ENCODE peak calls at places on chromosome 7, in nine cellular contexts. F is right atrium auricular region, N is cardiac muscle cell, L is left ventricle myocardium inferior, T is foreskin fibroblast, I is H9, Q is lower leg skin, M is fibroblast of lung, H is stomach. A is an unnamed sample.

GRCh38 chr7:42869131-42870020 is 42.5 kb downstream of the C7orf25 start:
- DNase-seq in F (no peak), N (no peak), L (no peak), T (peak), I (no peak), Q (no peak), M (no peak), H (no peak), A (no peak)

GRCh38 chr7:12670071-12670729 is 17.2 kb upstream of the ARL4A start:
- DNase-seq in F (no peak), N (no peak), L (no peak), T (peak), I (no peak), Q (no peak), M (peak), H (peak), A (no peak)

GRCh38 chr7:108456845-108457540 is 757 bp upstream of the NRCAM start:
- DNase-seq in F (no peak), N (no peak), L (no peak), T (no peak), I (no peak), Q (no peak), M (no peak), H (no peak), A (no peak)

GRCh38 chr7:134515569-134516468 is 11.5 kb upstream of the AKR1B10 start:
- DNase-seq in F (no peak), N (no peak), L (no peak), T (peak), I (no peak), Q (no peak), M (peak), H (no peak), A (no peak)

GRCh38 chr7:51785171-51785570 is 468.6 kb upstream of the COBL start:
- DNase-seq in F (no peak), N (no peak), L (no peak), T (no peak), I (no peak), Q (no peak), M (no peak), H (no peak), A (no peak)

GRCh38 chr7:33050425-33051318 is 11.9 kb downstream of the NT5C3A start:
- DNase-seq in F (no peak), N (peak), L (no peak), T (no peak), I (no peak), Q (no peak), M (peak), H (no peak), A (no peak)

GRCh38 chr7:12199363-12199762 is 11.7 kb upstream of the TMEM106B start:
- DNase-seq in F (no peak), N (peak), L (no peak), T (no peak), I (no peak), Q (no peak), M (no peak), H (no peak), A (no peak)

GRCh38 chr7:88480901-88481300 is 174.2 kb upstream of the STEAP4 start:
- DNase-seq in F (no peak), N (no peak), L (no peak), T (no peak), I (no peak), Q (no peak), M (no peak), H (no peak), A (no peak)

GRCh38 chr7:52447781-52448180 is 587.7 kb upstream of the POM121L12 start:
- DNase-seq in F (no peak), N (no peak), L (no peak), T (no peak), I (no peak), Q (no peak), M (no peak), H (no peak), A (no peak)

GRCh38 chr7:94276797-94277196 is 117.9 kb upstream of the COL1A2 start:
- DNase-seq in F (no peak), N (peak), L (no peak), T (no peak), I (no peak), Q (no peak), M (peak), H (no peak), A (no peak)

GRCh38 chr7:96248405-96248804 is 73.5 kb downstream of the SLC25A13 start:
- DNase-seq in F (no peak), N (no peak), L (no peak), T (no peak), I (no peak), Q (no peak), M (no peak), H (no peak), A (no peak)

GRCh38 chr7:106017657-106018056 is 54.6 kb downstream of the CDHR3 start:
- DNase-seq in F (no peak), N (no peak), L (no peak), T (no peak), I (no peak), Q (no peak), M (no peak), H (no peak), A (no peak)

GRCh38 chr7:74083117-74083876 is at the start of gene LIMK1:
- DNase-seq in F (no peak), N (peak), L (peak), T (peak), I (peak), Q (peak), M (peak), H (peak), A (peak)

GRCh38 chr7:127995157-127995865 is 35.9 kb downstream of the LRRC4 start:
- DNase-seq in F (no peak), N (no peak), L (no peak), T (peak), I (no peak), Q (peak), M (peak), H (no peak), A (no peak)

GRCh38 chr7:132882714-132883428 is 199.0 kb downstream of the CHCHD3 start:
- DNase-seq in F (no peak), N (no peak), L (no peak), T (no peak), I (no peak), Q (no peak), M (no peak), H (no peak), A (no peak)

GRCh38 chr7:112067205-112067604 is 139.0 kb downstream of the DOCK4 start:
- DNase-seq in F (no peak), N (no peak), L (no peak), T (no peak), I (no peak), Q (no peak), M (no peak), H (no peak), A (no peak)

GRCh38 chr7:115183431-115184057 is 261.6 kb downstream of the MDFIC start:
- DNase-seq in F (no peak), N (no peak), L (no peak), T (no peak), I (no peak), Q (no peak), M (no peak), H (no peak), A (no peak)

GRCh38 chr7:116265881-116266280 is 55.5 kb downstream of the TES start:
- DNase-seq in F (no peak), N (no peak), L (no peak), T (no peak), I (no peak), Q (no peak), M (peak), H (no peak), A (no peak)

GRCh38 chr7:125423444-125424155 is 494.0 kb upstream of the POT1 start:
- DNase-seq in F (no peak), N (no peak), L (no peak), T (no peak), I (no peak), Q (no peak), M (peak), H (no peak), A (no peak)

GRCh38 chr7:28408974-28409715 is 3.2 kb upstream of the CREB5 start:
- DNase-seq in F (peak), N (peak), L (peak), T (peak), I (peak), Q (peak), M (peak), H (peak), A (peak)

GRCh38 chr7:80890391-80890790 is 28.5 kb downstream of the SEMA3C start:
- DNase-seq in F (no peak), N (no peak), L (no peak), T (no peak), I (no peak), Q (no peak), M (peak), H (no peak), A (no peak)

GRCh38 chr7:131170440-131171105 is 157.1 kb upstream of the MKLN1 start:
- DNase-seq in F (no peak), N (peak), L (no peak), T (no peak), I (no peak), Q (no peak), M (no peak), H (no peak), A (no peak)

GRCh38 chr7:54701982-54702381 is 57.0 kb downstream of the SEC61G start:
- DNase-seq in F (no peak), N (no peak), L (no peak), T (no peak), I (peak), Q (no peak), M (no peak), H (no peak), A (no peak)

GRCh38 chr7:93364806-93365205 is 132.6 kb downstream of the VPS50 start:
- DNase-seq in F (no peak), N (no peak), L (no peak), T (no peak), I (no peak), Q (no peak), M (no peak), H (no peak), A (no peak)

GRCh38 chr7:96728139-96728538 is 18.5 kb upstream of the SEM1 start:
- DNase-seq in F (no peak), N (no peak), L (no peak), T (no peak), I (no peak), Q (no peak), M (no peak), H (no peak), A (no peak)

GRCh38 chr7:81957517-81957916 is 187.7 kb upstream of the HGF start:
- DNase-seq in F (no peak), N (peak), L (no peak), T (no peak), I (no peak), Q (no peak), M (no peak), H (no peak), A (no peak)

GRCh38 chr7:81960026-81960425 is 190.2 kb upstream of the HGF start:
- DNase-seq in F (no peak), N (no peak), L (no peak), T (no peak), I (no peak), Q (no peak), M (no peak), H (no peak), A (no peak)

DNA sequence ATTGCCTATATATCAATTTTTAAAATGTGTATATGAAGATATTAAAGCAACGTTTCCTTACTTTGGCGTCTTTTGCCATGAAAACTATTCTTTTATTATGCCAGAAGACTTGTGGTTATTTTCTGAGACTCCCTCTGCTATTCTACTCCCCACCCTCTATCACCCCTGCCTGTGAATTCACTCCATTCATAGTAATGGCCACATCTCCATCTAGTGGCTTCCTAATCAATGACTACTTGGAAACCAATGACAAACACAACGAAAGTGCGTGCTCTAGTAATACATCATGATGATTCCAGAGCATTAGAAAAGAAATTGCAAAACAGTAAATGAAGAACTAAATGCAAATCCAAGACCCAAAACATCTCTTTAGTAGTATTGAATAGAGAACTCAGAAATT is 186.7 kb upstream of the HGF start:
- DNase-seq in F (no peak), N (peak), L (no peak), T (peak), I (no peak), Q (no peak), M (peak), H (no peak), A (no peak)
- TF ChIP-seq CTCF in F (peak), N (peak), L (peak), T (peak), I (peak), Q (no peak), M (peak), H (peak), A (peak)

GRCh38 chr7:157713591-157713990 is 376.8 kb downstream of the DNAJB6 start:
- DNase-seq in F (no peak), N (no peak), L (no peak), T (no peak), I (peak), Q (peak), M (no peak), H (no peak), A (no peak)
- TF ChIP-seq CTCF in F (no peak), N (no peak), L (no peak), T (no peak), I (no peak), Q (no peak), M (no peak), H (no peak), A (no peak)

GRCh38 chr7:130084037-130084875 is 13.9 kb downstream of the KLHDC10 start:
- DNase-seq in F (no peak), N (no peak), L (no peak), T (no peak), I (no peak), Q (no peak), M (no peak), H (no peak), A (no peak)
- TF ChIP-seq CTCF in F (peak), N (peak), L (peak), T (peak), I (peak), Q (no peak), M (peak), H (peak), A (peak)

GRCh38 chr7:149870701-149871483 is 2.9 kb upstream of the ATP6V0E2 start:
- DNase-seq in F (no peak), N (no peak), L (no peak), T (no peak), I (peak), Q (peak), M (no peak), H (no peak), A (no peak)

GRCh38 chr7:149871576-149871975 is 2.2 kb upstream of the ATP6V0E2 start:
- DNase-seq in F (no peak), N (no peak), L (no peak), T (no peak), I (peak), Q (peak), M (no peak), H (no peak), A (no peak)

GRCh38 chr7:149873968-149874643 is at the start of gene ATP6V0E2:
- DNase-seq in F (no peak), N (no peak), L (no peak), T (no peak), I (no peak), Q (no peak), M (no peak), H (no peak), A (no peak)

GRCh38 chr7:149873074-149873967 is 448 bp upstream of the ATP6V0E2 start:
- DNase-seq in F (peak), N (peak), L (peak), T (peak), I (peak), Q (peak), M (peak), H (peak), A (peak)

DNA sequence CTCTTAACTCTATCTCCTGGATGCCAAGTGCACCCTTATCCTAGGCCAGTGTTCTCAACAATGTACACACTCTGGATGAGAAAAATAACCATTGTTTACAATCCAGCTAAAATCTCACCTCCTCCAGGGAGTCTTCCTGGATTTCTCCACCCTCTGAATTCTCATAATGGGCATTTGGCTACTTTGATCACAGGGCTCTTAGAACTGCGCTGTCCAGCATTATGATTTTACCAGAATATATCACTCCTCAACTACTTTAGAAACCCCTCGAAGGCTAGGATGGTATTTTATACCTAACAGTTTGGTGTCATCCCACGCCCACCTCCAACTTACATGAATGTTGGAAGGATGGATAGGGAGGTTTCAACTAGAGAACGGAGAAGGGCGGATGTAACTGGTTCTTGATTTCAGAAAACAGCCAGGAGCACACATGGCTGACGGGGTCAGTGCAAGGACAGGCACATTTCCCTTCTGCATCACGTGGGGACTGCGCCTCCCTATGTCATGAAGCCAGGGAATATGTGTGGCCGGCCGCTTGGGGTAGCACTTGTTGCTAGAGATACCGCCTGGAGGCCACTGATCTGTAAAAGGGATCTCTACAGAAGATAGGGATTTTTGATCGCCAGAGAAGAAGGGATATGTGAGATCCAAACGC is 1.2 kb upstream of the ATP6V0E2 start:
- DNase-seq in F (peak), N (peak), L (peak), T (peak), I (peak), Q (peak), M (peak), H (peak), A (no peak)
- TF ChIP-seq CTCF in F (no peak), N (no peak), L (peak), T (peak), I (peak), Q (no peak), M (peak), H (no peak), A (peak)

DNA sequence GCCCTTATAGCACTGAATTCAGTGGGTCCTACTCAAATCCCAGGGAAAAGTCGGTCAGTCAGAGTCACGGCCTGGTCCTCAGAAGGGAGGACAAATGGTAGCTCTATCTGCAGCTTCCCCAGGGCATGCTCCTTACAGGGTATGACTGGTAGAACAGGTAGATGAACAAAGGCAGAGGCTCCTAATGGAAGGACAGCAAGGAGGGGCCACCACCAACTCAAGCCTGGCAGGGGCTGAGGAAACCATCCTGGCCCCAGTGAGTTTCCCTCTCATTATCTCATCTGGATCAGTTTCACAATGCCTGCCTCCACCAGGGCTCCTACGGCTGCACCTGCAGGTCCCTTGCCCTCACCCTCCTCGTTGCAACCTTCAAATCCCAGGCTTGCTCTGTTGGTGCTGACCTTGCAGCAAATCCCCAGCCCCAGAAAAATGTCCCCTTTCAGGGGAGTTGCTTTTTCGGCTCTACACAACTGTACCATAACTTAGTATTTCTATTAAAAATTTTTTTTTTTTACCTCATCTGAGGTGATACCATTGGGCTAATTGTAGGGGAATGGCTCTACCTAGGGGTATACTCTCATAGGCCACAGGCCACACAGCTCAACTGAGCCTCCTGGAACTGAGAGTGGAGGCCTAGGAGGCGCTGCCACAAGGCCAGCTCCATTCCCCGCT is 2.4 kb upstream of the MYO1G start:
- DNase-seq in F (no peak), N (no peak), L (no peak), T (no peak), I (no peak), Q (no peak), M (no peak), H (no peak), A (no peak)
- TF ChIP-seq CTCF in F (no peak), N (no peak), L (no peak), T (no peak), I (peak), Q (no peak), M (no peak), H (no peak), A (no peak)

DNA sequence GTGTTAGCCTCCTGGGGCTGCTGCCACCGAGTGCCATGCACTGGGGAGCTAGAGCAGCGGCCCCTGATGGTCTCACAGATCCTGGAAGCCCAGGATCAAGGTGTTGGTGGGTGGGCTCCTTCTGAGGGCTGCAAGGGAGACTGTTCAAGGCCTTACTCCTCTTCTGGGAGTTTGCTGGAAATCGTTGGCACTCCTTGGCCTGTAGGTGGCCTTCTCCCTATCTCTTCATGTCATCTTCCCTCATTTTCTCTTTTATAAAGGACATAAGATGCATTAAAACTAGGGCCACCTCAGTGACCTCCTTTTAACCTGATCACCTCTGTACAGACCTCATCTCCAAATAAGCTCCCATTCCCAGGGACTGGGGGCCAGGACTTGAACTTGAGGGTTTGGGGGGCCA is 27.0 kb upstream of the ZNF862 start:
- DNase-seq in F (no peak), N (no peak), L (no peak), T (peak), I (no peak), Q (no peak), M (peak), H (no peak), A (no peak)
- TF ChIP-seq CTCF in F (no peak), N (peak), L (no peak), T (peak), I (peak), Q (no peak), M (peak), H (no peak), A (peak)

DNA sequence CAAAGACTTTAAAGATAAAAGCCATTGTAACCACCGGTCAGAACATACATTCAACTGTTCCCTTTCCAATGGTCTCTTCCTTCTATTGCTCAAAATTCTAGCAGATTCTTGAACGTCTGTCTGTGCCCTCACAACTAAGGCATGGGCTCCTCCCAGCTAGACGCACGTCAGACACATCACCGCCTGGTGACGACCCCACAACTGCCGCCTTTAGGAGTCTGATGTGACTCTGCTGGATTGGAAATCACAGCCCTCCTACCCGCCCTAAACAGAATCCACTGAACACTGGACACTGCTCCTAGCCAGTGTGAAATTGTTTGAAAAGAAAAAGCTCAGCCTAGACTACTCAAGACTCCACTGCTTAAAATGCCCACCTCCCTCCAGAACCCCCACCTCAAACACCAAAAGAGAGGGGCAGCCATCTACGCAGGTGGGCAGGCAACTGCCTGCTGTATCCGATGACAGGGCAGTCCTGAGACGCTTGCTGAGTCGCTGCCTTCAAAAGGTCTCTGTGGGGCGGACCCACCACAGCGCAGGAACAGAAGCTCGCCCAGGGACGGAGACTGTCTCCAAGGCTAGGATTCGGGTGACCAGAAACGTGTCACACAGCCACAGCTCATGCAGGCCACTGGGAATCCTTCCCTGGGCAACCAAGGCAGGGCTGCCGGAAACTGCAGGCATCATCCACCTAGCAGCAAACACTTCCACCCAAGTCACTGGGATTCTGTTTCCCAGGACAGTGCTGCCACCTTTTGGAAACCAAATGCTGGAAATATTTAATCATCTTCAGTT is 34.7 kb downstream of the GSDME start:
- DNase-seq in F (peak), N (peak), L (no peak), T (peak), I (peak), Q (peak), M (peak), H (no peak), A (no peak)
- TF ChIP-seq CTCF in F (peak), N (peak), L (peak), T (peak), I (peak), Q (no peak), M (peak), H (no peak), A (peak)

GRCh38 chr7:129144834-129145668 is 544 bp downstream of the TSPAN33 start:
- DNase-seq in F (no peak), N (no peak), L (no peak), T (no peak), I (no peak), Q (no peak), M (no peak), H (no peak), A (no peak)
- TF ChIP-seq CTCF in F (no peak), N (peak), L (peak), T (peak), I (peak), Q (no peak), M (peak), H (no peak), A (peak)

A was measured in type B pancreatic cell.